ENCODE peak calls at places on chromosomes 7 and 10, in six cellular contexts. L is lower lobe of right lung, S is uterus, N is tibial nerve, Q is aorta, I is left ventricle myocardium inferior. E is an unnamed sample.
A peak's percentile ranks its signal among the peaks of the same experiment; 100 is the strongest.

GRCh38 chr7:22240904-22241571 is 115.9 kb downstream of the RAPGEF5 start:
- DNase-seq in N (no peak), L (no peak), I (no peak), Q (no peak), S (no peak), E (no peak)

GRCh38 chr10:126161691-126162090 is 226.6 kb downstream of the ADAM12 start:
- DNase-seq in Q (no peak), L (no peak), S (no peak), N (no peak), I (no peak), E (no peak)

GRCh38 chr10:102579206-102579790 is 65.0 kb upstream of the TRIM8 start:
- DNase-seq in S (no peak), Q (no peak), N (no peak), L (no peak), I (no peak), E (no peak)

GRCh38 chr7:118872568-118872967 is 648.1 kb downstream of the ANKRD7 start:
- DNase-seq in S (no peak), Q (no peak), L (no peak), I (no peak), N (no peak), E (no peak)

GRCh38 chr7:45066409-45066808 is 22.4 kb downstream of the NACAD start:
- DNase-seq in Q (peak; percentile 48), N (no peak), I (no peak), S (no peak), L (no peak), E (no peak)

GRCh38 chr7:101125989-101126650 is 784 bp upstream of the SERPINE1 start:
- DNase-seq in L (peak; percentile 60), N (peak; percentile 65), S (peak; percentile 81), I (peak; percentile 78), Q (peak; percentile 91), E (peak; percentile 74)

GRCh38 chr7:64884085-64884912 is 18.8 kb upstream of the ZNF273 start:
- DNase-seq in Q (no peak), L (no peak), I (no peak), N (no peak), S (no peak), E (no peak)

GRCh38 chr10:9792181-9792580 is 1225.5 kb upstream of the CELF2 start:
- DNase-seq in L (no peak), I (no peak), N (no peak), Q (no peak), S (no peak), E (no peak)

GRCh38 chr10:49784631-49785030 is 22.5 kb upstream of the OGDHL start:
- DNase-seq in L (no peak), S (no peak), I (no peak), Q (no peak), N (no peak), E (no peak)

GRCh38 chr7:136062625-136063336 is 85.6 kb upstream of the MTPN start:
- DNase-seq in N (no peak), S (no peak), Q (no peak), L (no peak), I (no peak), E (no peak)

GRCh38 chr10:101304316-101304715 is 49.6 kb upstream of the BTRC start:
- DNase-seq in Q (no peak), N (no peak), S (no peak), I (no peak), L (no peak), E (no peak)

GRCh38 chr7:11026452-11027359 is 53.0 kb downstream of the PHF14 start:
- DNase-seq in Q (no peak), N (no peak), L (no peak), S (no peak), I (no peak), E (no peak)

GRCh38 chr10:102450374-102451104 is 804 bp downstream of the C10orf95 start:
- DNase-seq in Q (peak; percentile 92), N (peak; percentile 31), L (peak; percentile 94), S (peak; percentile 79), I (peak; percentile 87), E (peak; percentile 91)

GRCh38 chr7:84705079-84705478 is 481.8 kb downstream of the SEMA3D start:
- DNase-seq in I (no peak), L (no peak), S (no peak), N (no peak), Q (no peak), E (no peak)

GRCh38 chr7:155962191-155962967 is 150.1 kb upstream of the SHH start:
- DNase-seq in L (no peak), S (no peak), I (no peak), Q (no peak), N (no peak), E (no peak)

GRCh38 chr7:35975851-35976454 is 175.1 kb downstream of the SEPTIN7 start:
- DNase-seq in S (no peak), N (peak; percentile 81), L (no peak), I (no peak), Q (no peak), E (peak; percentile 69)

GRCh38 chr10:33241351-33241750 is 93.1 kb downstream of the NRP1 start:
- DNase-seq in I (no peak), L (no peak), N (no peak), Q (no peak), S (no peak), E (no peak)

GRCh38 chr7:37018954-37019353 is 294.7 kb upstream of the AOAH start:
- DNase-seq in L (no peak), N (no peak), S (no peak), Q (no peak), I (no peak), E (no peak)

GRCh38 chr7:127578036-127578684 is 7.2 kb downstream of the GCC1 start:
- DNase-seq in S (peak; percentile 34), Q (no peak), L (no peak), I (no peak), N (no peak), E (no peak)

GRCh38 chr7:35463176-35463575 is 209.3 kb upstream of the TBX20 start:
- DNase-seq in S (no peak), L (no peak), N (no peak), I (no peak), Q (no peak), E (no peak)

GRCh38 chr7:106616692-106617052 is 44.3 kb downstream of the CCDC71L start:
- DNase-seq in S (no peak), I (no peak), Q (no peak), N (no peak), L (no peak), E (no peak)

GRCh38 chr10:29332061-29332760 is 43.3 kb downstream of the LYZL1 start:
- DNase-seq in N (no peak), S (no peak), Q (no peak), L (no peak), I (no peak), E (no peak)

GRCh38 chr7:46153951-46154787 is 233.1 kb upstream of the IGFBP3 start:
- DNase-seq in L (no peak), I (no peak), N (no peak), S (no peak), Q (no peak), E (no peak)

GRCh38 chr7:99707096-99707495 is 27.3 kb upstream of the CYP3A5 start:
- DNase-seq in S (no peak), L (no peak), N (no peak), I (no peak), Q (no peak), E (no peak)

GRCh38 chr7:149427096-149427680 is 33.7 kb downstream of the ZNF777 start:
- DNase-seq in S (no peak), Q (no peak), I (no peak), L (no peak), N (no peak), E (no peak)

GRCh38 chr10:21475393-21475792 is 50.1 kb downstream of the SKIDA1 start:
- DNase-seq in N (no peak), L (no peak), S (no peak), I (no peak), Q (no peak), E (no peak)

GRCh38 chr10:23192741-23193434 is 776 bp downstream of the PTF1A start:
- DNase-seq in S (no peak), Q (no peak), L (no peak), I (no peak), N (no peak), E (no peak)

GRCh38 chr7:24751484-24751883 is 5.8 kb downstream of the GSDME start:
- DNase-seq in S (no peak), Q (no peak), I (no peak), L (no peak), N (no peak), E (no peak)

GRCh38 chr10:95741807-95742528 is 14.0 kb upstream of the ENTPD1 start:
- DNase-seq in I (no peak), L (no peak), Q (no peak), N (no peak), S (no peak), E (no peak)

GRCh38 chr7:73504017-73504416 is 18.1 kb downstream of the BAZ1B start:
- DNase-seq in L (no peak), S (no peak), N (no peak), I (no peak), Q (no peak), E (no peak)

GRCh38 chr7:7851381-7851780 is 117.2 kb upstream of the GLCCI1 start:
- DNase-seq in N (no peak), Q (no peak), S (no peak), I (no peak), L (no peak), E (no peak)

GRCh38 chr10:48541144-48541795 is 63.6 kb downstream of the ARHGAP22 start:
- DNase-seq in Q (no peak), L (no peak), I (no peak), S (no peak), N (no peak), E (no peak)
- H3K36me3 ChIP-seq in Q (no peaks in the 10 kb centered on the region), L (no peaks in the 10 kb centered on the region), I (no peaks in the 10 kb centered on the region), S (no peaks in the 10 kb centered on the region), N (no peaks in the 10 kb centered on the region), E (no peaks in the 10 kb centered on the region)

GRCh38 chr10:72567884-72568283 is 58.0 kb downstream of the MICU1 start:
- DNase-seq in S (no peak), L (no peak), I (no peak), N (no peak), Q (no peak), E (no peak)
- H3K27ac ChIP-seq in S (no peak overlapping the region), L (peak overlapping the region; percentile 20), I (no peak overlapping the region), N (peak overlapping the region; percentile 49), Q (no peak overlapping the region), E (no peak overlapping the region)

GRCh38 chr7:102404005-102404861 is 8.1 kb downstream of the PRKRIP1 start:
- DNase-seq in Q (no peak), L (peak; percentile 57), N (no peak), I (no peak), S (no peak), E (no peak)

GRCh38 chr7:102407910-102408309 is 11.7 kb downstream of the PRKRIP1 start:
- DNase-seq in I (no peak), S (no peak), L (no peak), N (no peak), Q (no peak), E (no peak)

GRCh38 chr7:102400360-102400759 is 4.2 kb downstream of the PRKRIP1 start:
- DNase-seq in L (no peak), Q (no peak), N (no peak), S (no peak), I (no peak), E (no peak)

GRCh38 chr7:102398543-102398942 is 2.4 kb downstream of the PRKRIP1 start:
- DNase-seq in S (no peak), N (no peak), Q (no peak), L (no peak), I (no peak), E (no peak)

GRCh38 chr7:102403563-102403962 is 7.4 kb downstream of the PRKRIP1 start:
- DNase-seq in I (no peak), Q (no peak), L (no peak), N (no peak), S (no peak), E (no peak)
- H3K36me3 ChIP-seq in I (peaks cover 96% of the 10 kb centered on the region), Q (peaks cover 14% of the 10 kb centered on the region), L (peaks cover 100% of the 10 kb centered on the region), N (peaks cover 12% of the 10 kb centered on the region), S (no peaks in the 10 kb centered on the region), E (no peaks in the 10 kb centered on the region)

GRCh38 chr10:69734416-69734796 is 67.3 kb upstream of the COL13A1 start:
- DNase-seq in I (no peak), Q (no peak), L (no peak), N (no peak), S (no peak), E (no peak)
- H3K27ac ChIP-seq in I (no peak overlapping the region), Q (no peak overlapping the region), L (no peak overlapping the region), N (no peak overlapping the region), S (no peak overlapping the region), E (no peak overlapping the region)